ENCODE peak calls at places on chromosome 22, in four cellular contexts. M is heart left ventricle, W is left lung, S is cardiac fibroblast. X is an unnamed sample.

GRCh38 chr22:20944042-20944441 is 23.0 kb upstream of the AIFM3 start:
- DNase-seq in M (no peak), W (no peak), S (no peak), X (no peak)

GRCh38 chr22:37485006-37485713 is 1.0 kb downstream of the MFNG start:
- DNase-seq in M (peak; percentile 50), W (peak; percentile 85), S (no peak), X (peak; percentile 46)

GRCh38 chr22:17588606-17589005 is 25.3 kb downstream of the SLC25A18 start:
- DNase-seq in M (no peak), W (no peak), S (no peak), X (no peak)

GRCh38 chr22:50713571-50714056 is 24.4 kb upstream of the ACR start:
- DNase-seq in M (no peak), W (no peak), S (no peak), X (no peak)

GRCh38 chr22:34798605-34799004 is 267.4 kb upstream of the ISX start:
- DNase-seq in M (peak; percentile 31), W (no peak), S (no peak), X (no peak)

GRCh38 chr22:27748355-27749168 is 53.0 kb downstream of the MN1 start:
- DNase-seq in M (no peak), W (no peak), S (peak; percentile 79), X (no peak)

GRCh38 chr22:25509391-25509791 is 55.1 kb upstream of the GRK3 start:
- DNase-seq in M (no peak), W (no peak), S (no peak), X (no peak)

GRCh38 chr22:28112548-28113043 is 193.5 kb upstream of the PITPNB start:
- DNase-seq in M (peak; percentile 50), W (no peak), S (peak; percentile 64), X (no peak)

GRCh38 chr22:28015676-28016601 is 96.9 kb upstream of the PITPNB start:
- DNase-seq in M (no peak), W (no peak), S (no peak), X (no peak)

GRCh38 chr22:50473088-50473487 is 1.7 kb downstream of the SBF1 start:
- DNase-seq in M (no peak), W (no peak), S (no peak), X (no peak)

GRCh38 chr22:38204784-38205183 is 3.0 kb downstream of the MAFF start:
- DNase-seq in M (no peak), W (no peak), S (no peak), X (no peak)

GRCh38 chr22:50136431-50137047 is 34.0 kb upstream of the PANX2 start:
- DNase-seq in M (no peak), W (no peak), S (no peak), X (no peak)

GRCh38 chr22:45678961-45679912 is 7.6 kb downstream of the ATXN10 start:
- DNase-seq in M (no peak), W (no peak), S (peak; percentile 75), X (no peak)

GRCh38 chr22:48665286-48666010 is 1162.2 kb downstream of the BRD1 start:
- DNase-seq in M (no peak), W (peak; percentile 33), S (no peak), X (no peak)

GRCh38 chr22:30873086-30873650 is 95.4 kb downstream of the MORC2 start:
- DNase-seq in M (no peak), W (peak; percentile 40), S (no peak), X (no peak)

GRCh38 chr22:22396741-22397291 is 111.7 kb downstream of the ZNF280B start:
- DNase-seq in M (no peak), W (no peak), S (no peak), X (no peak)

GRCh38 chr22:29482253-29482652 is 2.2 kb downstream of the NEFH start:
- DNase-seq in M (no peak), W (no peak), S (no peak), X (no peak)

GRCh38 chr22:20792221-20792965 is 18.5 kb downstream of the SERPIND1 start:
- DNase-seq in M (no peak), W (no peak), S (no peak), X (no peak)

GRCh38 chr22:22171357-22172218 is 73.0 kb upstream of the VPREB1 start:
- DNase-seq in M (no peak), W (no peak), S (peak; percentile 26), X (no peak)

GRCh38 chr22:35615156-35615555 is 2.0 kb downstream of the MB start:
- DNase-seq in M (no peak), W (no peak), S (no peak), X (no peak)

GRCh38 chr22:22823126-22823804 is 64.4 kb upstream of the IGLL5 start:
- DNase-seq in M (no peak), W (no peak), S (no peak), X (no peak)

GRCh38 chr22:46780453-46780852 is 18.0 kb downstream of the TBC1D22A start:
- DNase-seq in M (no peak), W (peak; percentile 38), S (no peak), X (no peak)

GRCh38 chr22:25076281-25076680 is 123.4 kb upstream of the CRYBB3 start:
- DNase-seq in M (no peak), W (no peak), S (no peak), X (no peak)

GRCh38 chr22:30864441-30865420 is 103.8 kb downstream of the MORC2 start:
- DNase-seq in M (no peak), W (peak; percentile 53), S (no peak), X (peak; percentile 7)

GRCh38 chr22:48742556-48743343 is 1084.9 kb downstream of the BRD1 start:
- DNase-seq in M (peak; percentile 1), W (peak; percentile 57), S (no peak), X (no peak)

GRCh38 chr22:49402169-49402568 is 425.5 kb downstream of the BRD1 start:
- DNase-seq in M (no peak), W (no peak), S (no peak), X (no peak)

GRCh38 chr22:29477919-29478318 is 2.1 kb upstream of the NEFH start:
- DNase-seq in M (no peak), W (no peak), S (no peak), X (no peak)

GRCh38 chr22:41873391-41873790 is 40.5 kb downstream of the SREBF2 start:
- DNase-seq in M (no peak), W (no peak), S (no peak), X (no peak)

GRCh38 chr22:21972293-21972779 is 10.3 kb downstream of the TOP3B start:
- DNase-seq in M (no peak), W (no peak), S (peak; percentile 46), X (peak; percentile 56)

GRCh38 chr22:35684270-35684700 is 33.4 kb upstream of the APOL5 start:
- DNase-seq in M (peak; percentile 12), W (no peak), S (peak; percentile 65), X (no peak)

GRCh38 chr22:46040471-46041465 is 63.8 kb upstream of the WNT7B start:
- DNase-seq in M (no peak), W (no peak), S (no peak), X (no peak)

GRCh38 chr22:50209893-50210292 is 9.1 kb downstream of the SELENOO start:
- DNase-seq in M (no peak), W (peak; percentile 80), S (peak; percentile 73), X (peak; percentile 60)

GRCh38 chr22:40679964-40680818 is 907 bp downstream of the MCHR1 start:
- DNase-seq in M (no peak), W (no peak), S (peak; percentile 20), X (no peak)
- TF ChIP-seq CTCF in M (no peak), W (no peak), S (no peak), X (no peak)

GRCh38 chr22:43057641-43058040 is 31.6 kb downstream of the TTLL1 start:
- DNase-seq in M (no peak), W (no peak), S (no peak), X (no peak)

GRCh38 chr22:43047605-43048004 is 32.7 kb upstream of the PACSIN2 start:
- DNase-seq in M (no peak), W (no peak), S (no peak), X (no peak)

GRCh38 chr22:43050995-43051394 is 36.0 kb upstream of the PACSIN2 start:
- DNase-seq in M (no peak), W (no peak), S (no peak), X (no peak)

GRCh38 chr22:43053176-43053575 is 36.0 kb downstream of the TTLL1 start:
- DNase-seq in M (no peak), W (no peak), S (peak; percentile 7), X (no peak)
- TF ChIP-seq CTCF in M (no peak), W (no peak), S (peak; percentile 15), X (no peak)

DNA sequence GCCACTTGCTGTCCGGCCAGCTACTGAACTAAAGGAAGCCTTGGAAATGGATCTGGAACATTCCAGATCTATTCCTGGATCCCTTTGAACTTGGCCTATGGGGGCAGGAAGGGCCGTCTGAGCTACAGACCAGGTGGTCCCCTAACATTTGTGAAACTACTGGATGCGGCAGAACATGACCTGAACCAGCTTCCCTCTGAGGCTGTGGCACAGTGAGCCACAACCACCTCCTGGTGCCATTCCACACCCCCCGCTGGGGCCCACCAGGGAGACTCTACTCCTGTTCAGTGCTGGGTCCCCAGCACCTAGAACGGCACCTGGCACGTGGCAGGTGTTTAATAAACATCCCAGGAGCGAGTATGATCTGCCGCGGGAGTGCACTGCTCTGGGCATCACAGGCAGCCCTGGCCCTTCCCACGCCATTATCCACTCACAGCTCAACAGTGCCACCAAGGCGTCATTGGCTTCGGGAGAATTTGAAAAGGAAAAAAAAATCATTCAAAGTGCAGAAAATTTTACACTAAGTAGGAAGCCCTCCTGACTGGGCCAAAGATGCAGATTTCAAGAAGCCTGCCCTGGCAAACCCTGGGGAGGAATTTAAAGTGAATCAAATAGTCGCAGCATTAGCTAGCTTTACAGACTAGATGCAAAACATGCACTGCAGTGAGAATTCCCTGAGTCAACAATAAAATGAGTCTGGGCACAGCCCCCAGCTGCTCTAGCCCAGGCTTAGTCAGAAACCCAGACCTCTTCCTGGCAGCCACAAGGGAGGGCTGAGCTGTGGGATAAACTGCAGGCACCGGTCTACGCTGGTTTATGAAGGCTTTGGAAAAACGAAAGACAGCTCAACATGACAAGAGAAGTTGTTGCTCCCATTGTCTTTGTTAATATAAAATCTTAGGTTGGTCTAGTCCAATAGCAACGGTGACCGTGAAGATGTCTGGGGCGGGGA is 14.3 kb upstream of the EFCAB6 start:
- DNase-seq in M (no peak), W (no peak), S (peak; percentile 39), X (no peak)
- TF ChIP-seq CTCF in M (no peak), W (no peak), S (no peak), X (no peak)

DNA sequence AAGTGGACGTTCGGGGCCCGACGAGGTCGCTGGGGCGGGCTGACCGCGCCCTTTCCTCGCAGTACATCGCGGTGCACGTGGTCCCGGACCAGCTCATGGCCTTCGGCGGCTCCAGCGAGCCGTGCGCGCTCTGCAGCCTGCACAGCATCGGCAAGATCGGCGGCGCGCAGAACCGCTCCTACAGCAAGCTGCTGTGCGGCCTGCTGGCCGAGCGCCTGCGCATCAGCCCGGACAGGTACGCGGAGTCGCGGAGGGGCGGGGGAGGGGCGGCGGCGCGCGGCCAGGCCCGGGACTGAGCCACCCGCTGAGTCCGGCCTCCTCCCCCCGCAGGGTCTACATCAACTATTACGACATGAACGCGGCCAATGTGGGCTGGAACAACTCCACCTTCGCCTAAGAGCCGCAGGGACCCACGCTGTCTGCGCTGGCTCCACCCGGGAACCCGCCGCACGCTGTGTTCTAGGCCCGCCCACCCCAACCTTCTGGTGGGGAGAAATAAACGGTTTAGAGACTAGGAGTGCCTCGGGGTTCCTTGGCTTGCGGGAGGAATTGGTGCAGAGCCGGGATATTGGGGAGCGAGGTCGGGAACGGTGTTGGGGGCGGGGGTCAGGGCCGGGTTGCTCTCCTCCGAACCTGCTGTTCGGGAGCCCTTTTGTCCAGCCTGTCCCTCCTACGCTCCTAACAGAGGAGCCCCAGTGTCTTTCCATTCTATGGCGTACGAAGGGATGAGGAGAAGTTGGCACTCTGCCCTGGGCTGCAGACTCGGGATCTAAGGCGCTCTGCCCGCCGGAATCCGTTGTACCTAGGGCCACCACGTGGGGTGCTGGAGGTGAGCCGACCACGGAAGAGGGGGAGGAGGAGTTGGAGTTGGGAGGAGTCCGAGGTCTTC is 771 bp downstream of the MIF start:
- DNase-seq in M (peak; percentile 44), W (peak; percentile 91), S (peak; percentile 79), X (peak; percentile 57)
- TF ChIP-seq CTCF in M (peak; percentile 10), W (peak; percentile 20), S (peak; percentile 45), X (peak; percentile 37)

GRCh38 chr22:19645391-19645790 is 68.9 kb upstream of the SEPTIN5 start:
- DNase-seq in M (no peak), W (no peak), S (no peak), X (no peak)
- TF ChIP-seq CTCF in M (no peak), W (no peak), S (peak; percentile 2), X (no peak)